ENCODE peak calls at places on chromosomes 7 and 10, in five cellular contexts. E is sigmoid colon, I is SJSA1, B is uterus, G is Karpas-422. D is an unnamed sample.

GRCh38 chr7:46133076-46133475 is 212.0 kb upstream of the IGFBP3 start:
- DNase-seq in I (no peak), E (no peak), G (no peak), B (no peak), D (no peak)

GRCh38 chr10:34244787-34245484 is 570.2 kb downstream of the PARD3 start:
- DNase-seq in E (no peak), G (no peak), I (no peak), B (no peak), D (no peak)

GRCh38 chr7:17623546-17624185 is 316.6 kb downstream of the SNX13 start:
- DNase-seq in B (no peak), G (no peak), I (no peak), E (no peak), D (no peak)

GRCh38 chr10:131180941-131181855 is 130.3 kb downstream of the TCERG1L start:
- DNase-seq in G (no peak), B (no peak), I (no peak), E (peak; percentile 36), D (no peak)

GRCh38 chr7:142614116-142614515 is 135.2 kb upstream of the PRSS1 start:
- DNase-seq in I (no peak), G (no peak), E (no peak), B (no peak), D (no peak)

GRCh38 chr10:71187197-71187596 is 25.2 kb upstream of the UNC5B start:
- DNase-seq in I (no peak), E (no peak), G (no peak), B (no peak), D (no peak)

GRCh38 chr10:103284170-103284569 is 7.2 kb downstream of the INA start:
- DNase-seq in B (no peak), E (no peak), G (no peak), I (no peak), D (no peak)

GRCh38 chr10:29923416-29923970 is 135.9 kb downstream of the JCAD start:
- DNase-seq in B (no peak), G (no peak), I (no peak), E (no peak), D (no peak)

GRCh38 chr7:158101821-158102450 is 485.7 kb downstream of the PTPRN2 start:
- DNase-seq in G (no peak), E (no peak), I (peak; percentile 34), B (no peak), D (no peak)

GRCh38 chr7:13016036-13016581 is 328.7 kb downstream of the ARL4A start:
- DNase-seq in G (no peak), I (no peak), B (no peak), E (no peak), D (no peak)

GRCh38 chr7:8260871-8261707 is 878 bp downstream of the ICA1 start:
- DNase-seq in B (peak; percentile 22), G (no peak), E (peak; percentile 66), I (no peak), D (no peak)

GRCh38 chr10:35343739-35344138 is 7.4 kb downstream of the CCNY start:
- DNase-seq in I (no peak), G (no peak), E (no peak), B (no peak), D (no peak)

GRCh38 chr10:90885176-90885575 is 13.4 kb downstream of the RPP30 start:
- DNase-seq in I (no peak), G (no peak), B (no peak), E (no peak), D (no peak)

DNA sequence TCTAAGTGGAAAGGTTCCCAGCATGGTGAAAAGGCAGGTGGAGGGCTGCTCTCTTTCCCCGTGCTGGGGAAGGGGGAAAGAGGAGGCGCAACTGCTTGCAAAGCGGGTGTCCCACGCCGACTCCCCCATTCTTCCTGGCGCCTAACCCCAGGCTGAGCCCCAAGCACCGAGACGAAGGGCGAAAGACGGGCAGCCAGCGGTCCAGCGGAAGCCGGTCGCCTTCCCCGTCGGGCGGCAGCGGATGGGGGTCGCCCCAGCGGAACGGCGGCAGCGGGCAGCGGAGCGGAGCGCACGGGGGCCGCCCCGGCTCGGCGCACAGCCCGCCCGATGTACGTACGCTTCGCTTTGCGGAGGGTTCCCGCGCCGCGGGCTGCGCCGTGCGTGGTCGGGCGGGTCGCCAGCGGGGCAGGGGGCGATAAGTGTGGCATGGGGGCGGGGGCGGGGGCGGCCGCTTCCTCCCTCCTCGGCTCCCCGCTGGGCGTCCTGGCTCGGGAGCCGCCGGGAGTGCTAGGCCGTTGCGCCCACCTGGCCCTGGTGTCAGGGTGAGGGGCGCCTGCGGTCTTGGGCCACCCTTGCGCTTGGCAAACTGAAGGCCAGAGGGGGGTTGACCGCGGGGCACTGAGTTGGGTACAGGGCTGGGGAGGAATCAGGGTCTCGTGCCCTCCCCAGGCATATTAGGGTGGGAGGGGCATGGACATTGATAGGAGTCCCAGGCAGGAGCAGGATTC is 35.2 kb upstream of the HSPB1 start:
- DNase-seq in E (no peak), G (no peak), B (no peak), I (no peak), D (no peak)
- H3K4me3 ChIP-seq in E (peak overlapping the region; percentile 14), G (no peak overlapping the region), B (peak overlapping the region; percentile 33), I (no peak overlapping the region), D (no peak overlapping the region)

DNA sequence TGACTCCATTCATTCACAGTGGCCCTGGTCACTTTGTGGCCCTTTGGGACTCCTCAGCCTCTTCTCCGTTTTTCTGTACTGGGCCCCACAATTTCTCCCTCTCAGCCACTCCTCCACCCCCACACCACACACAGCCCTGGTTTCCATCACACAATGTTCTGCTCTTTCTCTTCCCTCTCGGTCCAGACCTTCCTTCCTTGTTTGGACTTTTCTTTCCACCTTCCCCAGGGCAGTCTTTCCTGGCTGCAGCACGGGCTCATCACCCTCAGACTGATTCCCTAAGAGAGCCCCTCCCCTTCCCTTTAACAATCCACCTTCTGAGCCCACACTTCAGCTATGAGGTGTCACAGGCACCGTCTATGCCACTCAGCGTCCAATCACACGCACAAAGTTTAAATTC is 25.7 kb downstream of the CPXM2 start:
- DNase-seq in B (no peak), G (no peak), I (no peak), E (peak; percentile 91), D (no peak)
- H3K4me1 ChIP-seq in B (no peaks in the 10 kb centered on the region), G (no peaks in the 10 kb centered on the region), I (no peaks in the 10 kb centered on the region), E (peaks cover 85% of the 10 kb centered on the region), D (no peaks in the 10 kb centered on the region)

DNA sequence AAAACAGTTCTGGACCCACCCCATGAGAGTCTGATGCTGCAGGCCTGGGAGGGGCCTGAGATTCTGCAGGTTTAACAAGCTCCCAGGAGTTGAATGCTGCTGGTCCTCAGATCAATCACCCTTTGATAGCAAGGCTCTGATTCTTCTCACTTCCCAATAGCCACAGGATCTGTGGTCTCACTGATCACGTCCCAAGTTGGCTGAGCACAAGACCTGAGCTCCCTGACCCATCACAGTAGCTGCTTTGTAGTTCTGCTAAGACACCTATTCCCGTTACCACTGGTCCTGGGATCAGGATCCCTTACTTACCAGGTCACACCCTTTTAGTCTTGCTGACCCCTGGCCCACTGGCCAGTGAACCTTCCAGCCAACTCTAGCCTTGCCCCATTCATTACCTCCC is 372.8 kb downstream of the PHTF2 start:
- DNase-seq in I (no peak), G (no peak), E (no peak), B (no peak), D (no peak)
- H3K27ac ChIP-seq in I (no peak overlapping the region), G (no peak overlapping the region), E (no peak overlapping the region), B (no peak overlapping the region), D (no peak overlapping the region)

GRCh38 chr7:24830440-24831050 is 73.3 kb upstream of the GSDME start:
- DNase-seq in G (no peak), I (no peak), E (no peak), B (no peak), D (no peak)
- H3K4me3 ChIP-seq in G (peak overlapping the region; percentile 24), I (no peak overlapping the region), E (no peak overlapping the region), B (no peak overlapping the region), D (no peak overlapping the region)

GRCh38 chr7:2522780-2523433 is 3.3 kb downstream of the LFNG start:
- DNase-seq in E (no peak), G (no peak), B (no peak), I (no peak), D (no peak)
- H3K4me1 ChIP-seq in E (peaks cover 62% of the 10 kb centered on the region), G (peaks cover 18% of the 10 kb centered on the region), B (no peaks in the 10 kb centered on the region), I (peaks cover 61% of the 10 kb centered on the region), D (peaks cover 74% of the 10 kb centered on the region)

GRCh38 chr7:116779222-116779621 is 83.2 kb upstream of the CAPZA2 start:
- DNase-seq in G (no peak), B (no peak), E (no peak), I (no peak), D (no peak)

GRCh38 chr7:116779921-116780320 is 82.5 kb upstream of the CAPZA2 start:
- DNase-seq in B (no peak), G (no peak), I (no peak), E (no peak), D (no peak)

GRCh38 chr7:116776046-116776445 is 86.3 kb upstream of the CAPZA2 start:
- DNase-seq in I (no peak), E (no peak), G (no peak), B (no peak), D (no peak)

GRCh38 chr7:116776610-116777289 is 85.6 kb upstream of the CAPZA2 start:
- DNase-seq in G (no peak), E (no peak), I (no peak), B (no peak), D (no peak)

GRCh38 chr7:116777613-116778380 is 84.6 kb upstream of the CAPZA2 start:
- DNase-seq in I (no peak), G (no peak), E (no peak), B (no peak), D (no peak)
- H3K27ac ChIP-seq in I (no peak overlapping the region), G (no peak overlapping the region), E (peak overlapping the region; percentile 67), B (no peak overlapping the region), D (no peak overlapping the region)

GRCh38 chr7:79132844-79133451 is 320.5 kb downstream of the MAGI2 start:
- DNase-seq in I (no peak), B (no peak), E (no peak), G (no peak), D (no peak)

DNA sequence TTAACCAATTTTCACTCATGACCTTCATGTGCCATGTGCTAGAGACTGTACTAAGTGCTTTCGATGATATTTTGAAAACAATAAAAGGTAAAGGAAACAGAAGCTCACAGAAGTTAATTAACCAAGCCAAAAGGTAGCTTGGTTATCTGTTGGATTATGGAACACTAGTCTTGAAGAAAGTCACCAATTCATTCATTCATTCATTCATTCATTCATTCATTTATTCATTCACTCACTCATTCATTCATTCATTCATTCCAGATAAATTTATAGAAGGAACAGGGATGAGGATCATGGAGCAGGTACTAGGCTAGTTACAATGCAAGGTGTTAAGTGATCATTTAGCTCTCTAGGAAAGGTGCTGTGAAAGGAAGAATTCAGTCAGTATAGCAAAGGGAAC is 322.8 kb downstream of the MAGI2 start:
- DNase-seq in I (no peak), E (no peak), G (no peak), B (no peak), D (no peak)
- H3K4me3 ChIP-seq in I (no peak overlapping the region), E (no peak overlapping the region), G (no peak overlapping the region), B (no peak overlapping the region), D (no peak overlapping the region)

DNA sequence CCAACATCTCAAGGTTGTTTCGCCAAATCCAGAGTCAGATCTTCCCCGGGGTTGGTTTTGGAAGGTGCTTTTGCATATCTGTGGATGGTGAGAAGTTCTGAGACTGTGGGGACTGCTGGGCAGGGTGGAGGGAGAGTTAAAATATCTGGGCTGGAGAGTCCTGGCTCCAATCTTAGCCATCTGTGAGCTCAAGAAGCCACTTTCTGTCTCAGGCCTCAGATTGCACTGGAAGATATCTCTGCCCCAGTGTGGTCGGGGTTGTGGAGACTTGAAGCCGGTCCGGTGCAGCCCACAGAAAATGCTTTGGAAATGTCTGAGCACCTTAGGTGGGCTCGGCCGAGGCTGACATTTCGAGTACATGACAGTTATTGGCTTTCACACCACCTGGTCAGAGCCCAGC is 72.2 kb upstream of the SFMBT2 start:
- DNase-seq in G (no peak), I (no peak), E (no peak), B (no peak), D (no peak)
- H3K4me1 ChIP-seq in G (peaks cover 100% of the 10 kb centered on the region), I (no peaks in the 10 kb centered on the region), E (no peaks in the 10 kb centered on the region), B (no peaks in the 10 kb centered on the region), D (peaks cover 92% of the 10 kb centered on the region)

D was measured in CD8-positive, alpha-beta memory T cell.